ENCODE peak calls at places on chromosomes 6 and 20, in nine cellular contexts. O is WERI-Rb-1, L is transverse colon, C is tibial nerve, H is cardiac fibroblast, Y is body of pancreas, A is mucosa of descending colon, Z is spleen, X is endothelial cell. G is an unnamed sample.

GRCh38 chr6:93727447-93727846 is 308.1 kb upstream of the EPHA7 start:
- DNase-seq in H (no peak), Y (no peak), C (no peak), Z (no peak), L (no peak), O (no peak), X (no peak), A (no peak), G (no peak)

GRCh38 chr20:51416532-51417244 is 125.8 kb downstream of the NFATC2 start:
- DNase-seq in C (no peak), Z (no peak), H (no peak), A (no peak), L (no peak), Y (no peak), O (no peak), X (no peak), G (no peak)

GRCh38 chr20:36866681-36867485 is 9.1 kb upstream of the TLDC2 start:
- DNase-seq in A (no peak), C (no peak), L (no peak), O (no peak), Y (no peak), H (peak), X (no peak), Z (no peak), G (no peak)

GRCh38 chr20:20366551-20366895 is 1.4 kb upstream of the INSM1 start:
- DNase-seq in X (no peak), Y (no peak), L (no peak), A (no peak), O (peak), H (no peak), Z (no peak), C (no peak), G (no peak)

GRCh38 chr20:35285806-35286076 is 1.2 kb upstream of the EIF6 start:
- DNase-seq in L (no peak), C (no peak), X (no peak), O (no peak), H (no peak), A (no peak), Z (no peak), Y (no peak), G (no peak)

GRCh38 chr6:121951918-121952379 is 447.5 kb upstream of the HSF2 start:
- DNase-seq in Z (peak), C (no peak), A (no peak), Y (peak), X (no peak), L (no peak), H (peak), O (no peak), G (no peak)

GRCh38 chr20:17225891-17226409 is 890 bp upstream of the PCSK2 start:
- DNase-seq in A (peak), Z (peak), X (peak), O (peak), C (no peak), H (no peak), Y (no peak), L (no peak), G (no peak)

GRCh38 chr20:57907131-57908083 is 197.6 kb upstream of the PMEPA1 start:
- DNase-seq in X (no peak), A (no peak), L (no peak), Y (no peak), Z (no peak), C (no peak), O (peak), H (no peak), G (no peak)

GRCh38 chr20:13644010-13644409 is 5.3 kb upstream of the TASP1 start:
- DNase-seq in L (no peak), C (no peak), X (no peak), Y (no peak), H (peak), Z (no peak), A (no peak), O (no peak), G (no peak)
- TF ChIP-seq CTCF in L (no peak), C (no peak), X (no peak), Y (no peak), H (no peak), Z (no peak), A (no peak), O (no peak), G (no peak)

DNA sequence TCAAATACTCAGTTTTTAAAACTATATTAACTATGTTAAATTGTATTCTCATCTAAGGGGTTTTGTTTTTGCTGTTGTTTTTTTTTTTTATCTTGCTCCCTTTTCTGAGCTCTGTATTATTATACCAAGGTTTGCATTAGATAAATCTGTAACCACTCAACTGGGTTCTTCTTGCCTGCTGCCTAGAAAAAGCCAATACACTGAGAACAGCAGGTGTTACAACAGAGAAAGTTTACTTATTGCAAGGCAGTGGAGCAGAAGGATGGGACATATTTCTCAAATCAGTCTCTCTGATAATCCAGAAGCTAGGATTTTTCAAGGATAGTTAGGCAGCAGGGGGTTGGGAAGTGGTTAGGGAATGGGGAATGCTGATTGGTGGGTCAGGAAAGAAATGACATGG is 378.8 kb upstream of the PLCB4 start:
- DNase-seq in O (no peak), Y (no peak), X (no peak), Z (no peak), L (no peak), H (no peak), C (no peak), A (no peak), G (no peak)
- TF ChIP-seq CTCF in O (no peak), Y (no peak), X (no peak), Z (no peak), L (no peak), H (no peak), C (no peak), A (no peak), G (no peak)

GRCh38 chr20:650954-651353 is 2.0 kb downstream of the SRXN1 start:
- DNase-seq in X (no peak), Z (no peak), L (no peak), H (peak), O (no peak), Y (no peak), A (no peak), C (no peak), G (no peak)
- TF ChIP-seq CTCF in X (peak), Z (no peak), L (no peak), H (peak), O (no peak), Y (no peak), A (no peak), C (no peak), G (peak)

DNA sequence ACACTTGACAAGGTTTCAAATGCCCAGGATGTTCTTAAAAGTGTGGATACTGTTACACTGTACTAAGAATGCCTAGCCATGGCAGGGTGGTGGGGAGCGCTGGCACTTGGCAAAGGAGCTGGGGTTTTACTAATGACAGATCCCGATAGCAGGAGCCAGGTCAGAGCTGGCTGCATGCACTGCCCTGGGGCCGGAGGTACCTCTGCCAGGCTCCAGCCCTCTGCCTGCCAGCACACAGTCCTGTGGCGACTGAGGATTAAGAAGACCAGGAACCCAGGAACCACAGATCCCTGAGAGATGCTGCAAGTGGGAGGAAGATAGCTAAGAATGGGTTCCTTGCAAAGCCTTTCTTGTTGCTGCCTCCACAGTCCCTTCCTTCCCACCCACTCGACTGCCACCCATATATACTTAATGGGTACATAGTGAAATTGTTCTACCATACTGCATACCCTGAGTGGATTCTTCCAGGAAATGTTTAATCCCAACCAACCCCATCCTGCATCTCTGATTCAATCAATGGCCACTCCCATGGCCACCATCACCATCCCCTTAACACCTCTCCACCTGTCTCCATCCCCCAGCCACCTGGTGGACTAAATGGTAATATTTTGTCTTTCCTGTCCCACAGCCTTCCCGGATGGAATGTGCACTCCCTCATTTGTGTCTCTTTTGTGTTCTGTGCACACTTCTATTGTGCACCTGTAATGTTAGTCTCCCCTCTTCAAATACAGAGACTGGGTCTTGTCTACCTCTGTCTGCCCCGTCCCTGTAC is 260.0 kb downstream of the ALDH8A1 start:
- DNase-seq in L (no peak), H (no peak), Y (peak), X (no peak), Z (no peak), O (no peak), C (no peak), A (no peak), G (no peak)
- TF ChIP-seq CTCF in L (no peak), H (no peak), Y (no peak), X (no peak), Z (no peak), O (no peak), C (no peak), A (no peak), G (no peak)

DNA sequence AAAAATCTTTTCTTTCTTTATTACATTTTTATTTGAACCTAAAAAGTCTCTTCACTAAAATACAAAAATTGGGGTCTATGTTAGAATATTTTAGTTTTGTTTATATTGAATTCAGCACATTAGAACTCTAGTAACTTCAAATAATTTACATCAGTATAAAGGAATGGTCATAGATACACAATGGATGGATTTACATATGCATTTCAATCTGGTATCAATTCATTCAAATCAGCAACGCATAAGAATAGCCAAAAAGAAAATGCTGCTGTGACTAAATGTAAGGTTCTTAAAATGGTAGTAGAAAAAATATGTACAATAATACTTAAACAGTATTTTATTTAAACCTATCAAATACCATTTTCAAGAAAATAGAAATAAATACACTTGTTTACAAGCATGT is 47.6 kb upstream of the MANEA start:
- DNase-seq in L (no peak), A (no peak), C (no peak), X (no peak), Y (no peak), Z (no peak), O (no peak), H (no peak), G (no peak)
- TF ChIP-seq CTCF in L (no peak), A (no peak), C (no peak), X (no peak), Y (no peak), Z (no peak), O (no peak), H (no peak), G (no peak)